ENCODE peak calls at places on chromosomes 13 and 19, in eight cellular contexts. A is AG04450; Z is heart left ventricle; D is A673; K is IMR-90; I is body of pancreas; U is CD8-positive, alpha-beta T cell; J is cardiac fibroblast. E is an unnamed sample.

GRCh38 chr19:14031719-14032480 is at the start of gene IL27RA:
- DNase-seq in A (no peak), Z (peak), D (peak), K (peak), I (peak), U (peak), J (peak), E (no peak)

GRCh38 chr19:56639217-56639616 is 3.7 kb upstream of the SMIM17 start:
- DNase-seq in A (no peak), Z (no peak), D (peak), K (peak), I (no peak), U (no peak), J (peak), E (no peak)

GRCh38 chr19:8340341-8341096 is 2.5 kb downstream of the KANK3 start:
- DNase-seq in A (no peak), Z (peak), D (no peak), K (no peak), I (peak), U (no peak), J (peak), E (no peak)

GRCh38 chr19:57813919-57814504 is 701 bp downstream of the ZNF552 start:
- DNase-seq in A (no peak), Z (no peak), D (no peak), K (no peak), I (no peak), U (no peak), J (no peak), E (no peak)

GRCh38 chr19:49857061-49857833 is 6.3 kb downstream of the PTOV1 start:
- DNase-seq in A (no peak), Z (peak), D (no peak), K (no peak), I (peak), U (no peak), J (no peak), E (no peak)

GRCh38 chr13:33138441-33138840 is 122.2 kb downstream of the KL start:
- DNase-seq in A (no peak), Z (peak), D (no peak), K (no peak), I (no peak), U (no peak), J (no peak), E (no peak)

GRCh38 chr19:15251749-15252397 is 19.6 kb upstream of the EPHX3 start:
- DNase-seq in A (peak), Z (peak), D (peak), K (peak), I (peak), U (no peak), J (peak), E (peak)

GRCh38 chr13:76385606-76386005 is 500.6 kb downstream of the KCTD12 start:
- DNase-seq in A (no peak), Z (no peak), D (no peak), K (no peak), I (no peak), U (no peak), J (no peak), E (no peak)

GRCh38 chr19:11264452-11265176 is 2.3 kb upstream of the DOCK6 start:
- DNase-seq in A (no peak), Z (peak), D (no peak), K (no peak), I (peak), U (no peak), J (no peak), E (no peak)

GRCh38 chr19:6678690-6679109 is 8.7 kb upstream of the TNFSF14 start:
- DNase-seq in A (no peak), Z (no peak), D (no peak), K (no peak), I (no peak), U (no peak), J (no peak), E (no peak)

GRCh38 chr13:37595162-37595561 is 3.4 kb downstream of the POSTN start:
- DNase-seq in A (no peak), Z (no peak), D (no peak), K (peak), I (no peak), U (no peak), J (peak), E (no peak)

GRCh38 chr13:81986308-81986707 is 1645.4 kb upstream of the SPRY2 start:
- DNase-seq in A (no peak), Z (no peak), D (no peak), K (no peak), I (no peak), U (no peak), J (no peak), E (no peak)

GRCh38 chr13:95002968-95003813 is 290.8 kb upstream of the SOX21 start:
- DNase-seq in A (no peak), Z (no peak), D (no peak), K (no peak), I (no peak), U (no peak), J (no peak), E (no peak)

GRCh38 chr19:45767881-45768643 is 990 bp downstream of the SIX5 start:
- DNase-seq in A (no peak), Z (peak), D (peak), K (peak), I (peak), U (no peak), J (peak), E (no peak)

GRCh38 chr19:6272411-6272791 is 7.4 kb downstream of the MLLT1 start:
- DNase-seq in A (no peak), Z (no peak), D (no peak), K (no peak), I (no peak), U (no peak), J (no peak), E (no peak)

GRCh38 chr19:38228491-38229439 is 4.7 kb upstream of the DPF1 start:
- DNase-seq in A (no peak), Z (peak), D (peak), K (no peak), I (no peak), U (no peak), J (no peak), E (no peak)

GRCh38 chr19:46218160-46218559 is 11.4 kb upstream of the IGFL1 start:
- DNase-seq in A (no peak), Z (no peak), D (peak), K (peak), I (no peak), U (peak), J (peak), E (no peak)

GRCh38 chr19:39405930-39406655 is 554 bp upstream of the ZFP36 start:
- DNase-seq in A (no peak), Z (no peak), D (peak), K (no peak), I (no peak), U (peak), J (no peak), E (no peak)

GRCh38 chr13:51971520-51972426 is 39.5 kb downstream of the ATP7B start:
- DNase-seq in A (no peak), Z (no peak), D (no peak), K (no peak), I (no peak), U (no peak), J (no peak), E (no peak)

GRCh38 chr19:18029617-18030338 is 21.8 kb downstream of the ARRDC2 start:
- DNase-seq in A (no peak), Z (peak), D (peak), K (peak), I (peak), U (no peak), J (peak), E (no peak)

GRCh38 chr19:13262450-13262849 is 112.2 kb downstream of the IER2 start:
- DNase-seq in A (no peak), Z (no peak), D (peak), K (peak), I (peak), U (no peak), J (peak), E (no peak)

GRCh38 chr19:919157-920050 is 2.3 kb downstream of the KISS1R start:
- DNase-seq in A (no peak), Z (no peak), D (peak), K (no peak), I (no peak), U (no peak), J (no peak), E (no peak)

GRCh38 chr19:51701468-51702100 is 8.5 kb downstream of the SPACA6 start:
- DNase-seq in A (no peak), Z (no peak), D (no peak), K (no peak), I (no peak), U (no peak), J (no peak), E (no peak)

GRCh38 chr19:35292986-35293732 is 1.2 kb downstream of the MAG start:
- DNase-seq in A (no peak), Z (no peak), D (no peak), K (no peak), I (no peak), U (no peak), J (no peak), E (no peak)

GRCh38 chr13:44385401-44385800 is 11.8 kb downstream of the SERP2 start:
- DNase-seq in A (no peak), Z (no peak), D (no peak), K (no peak), I (no peak), U (no peak), J (no peak), E (no peak)

GRCh38 chr19:40663712-40664692 is 26.4 kb downstream of the NUMBL start:
- DNase-seq in A (no peak), Z (no peak), D (no peak), K (peak), I (peak), U (no peak), J (peak), E (no peak)

GRCh38 chr13:107211073-107211472 is 643.1 kb upstream of the ARGLU1 start:
- DNase-seq in A (peak), Z (peak), D (peak), K (peak), I (peak), U (peak), J (peak), E (peak)

GRCh38 chr13:31945202-31945978 is 86.2 kb upstream of the FRY start:
- DNase-seq in A (no peak), Z (peak), D (peak), K (peak), I (peak), U (no peak), J (peak), E (peak)

GRCh38 chr19:31421856-31422255 is 72.6 kb upstream of the TSHZ3 start:
- DNase-seq in A (no peak), Z (no peak), D (no peak), K (no peak), I (no peak), U (no peak), J (no peak), E (no peak)

GRCh38 chr13:112760440-112760839 is 70.6 kb downstream of the ATP11A start:
- DNase-seq in A (no peak), Z (no peak), D (no peak), K (peak), I (no peak), U (no peak), J (peak), E (no peak)

GRCh38 chr13:112761701-112762689 is 72.2 kb downstream of the ATP11A start:
- DNase-seq in A (no peak), Z (peak), D (no peak), K (peak), I (no peak), U (no peak), J (peak), E (peak)

GRCh38 chr13:112762690-112763080 is 72.8 kb downstream of the ATP11A start:
- DNase-seq in A (no peak), Z (no peak), D (no peak), K (no peak), I (no peak), U (no peak), J (no peak), E (no peak)

GRCh38 chr13:112759834-112760233 is 70.0 kb downstream of the ATP11A start:
- DNase-seq in A (no peak), Z (no peak), D (no peak), K (no peak), I (no peak), U (no peak), J (no peak), E (no peak)

DNA sequence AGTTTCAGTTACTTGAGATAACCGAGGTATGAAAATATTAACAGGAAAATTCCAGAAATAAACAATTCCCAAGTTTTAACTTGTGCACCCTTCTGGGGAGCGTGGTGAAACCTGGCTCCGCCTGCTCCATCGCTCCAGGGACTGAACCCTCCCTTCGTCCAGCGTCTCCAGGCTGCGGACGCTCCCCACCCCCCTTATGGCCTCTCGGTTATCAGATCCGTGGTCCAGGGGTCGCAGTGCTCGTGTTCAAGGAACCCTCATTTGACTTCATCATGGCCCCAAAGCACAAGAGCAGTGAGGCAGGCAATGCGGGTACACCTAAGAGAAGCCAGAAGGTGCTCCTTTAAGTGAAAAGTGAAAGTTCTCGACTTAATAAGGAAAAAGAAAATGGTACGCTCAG is 71.1 kb downstream of the ATP11A start:
- DNase-seq in A (no peak), Z (no peak), D (no peak), K (no peak), I (no peak), U (no peak), J (no peak), E (no peak)
- H3K4me3 ChIP-seq in A (peak), Z (no peak), D (no peak), K (no peak), I (no peak), U (no peak), J (no peak), E (no peak)

GRCh38 chr13:42660367-42660965 is 86.5 kb downstream of the TNFSF11 start:
- DNase-seq in A (no peak), Z (no peak), D (no peak), K (peak), I (no peak), U (no peak), J (peak), E (no peak)
- TF ChIP-seq CTCF in A (peak), Z (peak), D (peak), K (peak), I (peak), U (no peak), J (peak), E (peak)

DNA sequence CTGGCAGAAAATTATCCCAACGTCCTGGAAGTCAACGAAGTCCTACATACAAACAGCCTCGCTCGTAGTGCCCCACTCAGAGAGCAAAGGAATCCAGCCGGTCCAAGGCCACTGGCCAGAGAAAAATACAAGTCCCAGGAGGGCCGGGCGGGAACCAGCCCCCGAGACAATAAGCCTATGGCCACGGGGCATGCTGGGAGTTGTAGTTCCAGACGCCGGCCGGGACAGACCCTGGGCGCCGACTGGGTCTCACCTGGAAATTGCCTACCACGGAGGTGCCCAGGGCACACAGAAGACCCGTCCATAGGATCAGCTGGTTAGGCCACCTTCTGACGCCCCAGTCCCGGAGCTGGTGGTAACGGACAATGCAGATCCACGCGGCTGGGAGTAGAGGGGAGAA is 5.4 kb downstream of the TMEM150B start:
- DNase-seq in A (no peak), Z (peak), D (peak), K (peak), I (peak), U (no peak), J (peak), E (no peak)
- H3K4me3 ChIP-seq in A (no peak), Z (no peak), D (no peak), K (peak), I (no peak), U (no peak), J (no peak), E (peak)

DNA sequence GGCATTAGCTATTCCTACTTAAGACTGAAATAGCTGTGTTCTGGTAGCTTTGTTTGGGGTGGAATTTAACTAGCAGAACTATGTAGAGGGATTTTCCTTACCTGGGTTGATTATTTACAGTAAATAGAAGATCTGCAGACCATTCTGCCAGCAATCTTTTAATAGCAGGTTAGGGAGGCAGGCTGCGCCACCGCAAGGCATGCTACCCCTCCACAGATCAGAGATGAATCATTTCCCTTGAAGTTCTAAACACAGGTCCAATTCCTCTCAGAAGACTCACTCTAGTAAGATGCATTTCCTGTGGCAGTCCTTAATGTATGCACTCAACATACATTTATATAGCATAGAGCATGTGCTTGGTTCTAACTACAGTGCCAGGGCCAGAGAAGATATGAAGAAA is 109.0 kb downstream of the TNFRSF19 start:
- DNase-seq in A (no peak), Z (no peak), D (no peak), K (peak), I (peak), U (no peak), J (no peak), E (peak)
- TF ChIP-seq CTCF in A (no peak), Z (no peak), D (no peak), K (no peak), I (no peak), U (no peak), J (no peak), E (no peak)

GRCh38 chr13:99385161-99385560 is 78.0 kb upstream of the GPR183 start:
- DNase-seq in A (no peak), Z (no peak), D (no peak), K (no peak), I (no peak), U (peak), J (no peak), E (no peak)

GRCh38 chr13:99382428-99383133 is 75.4 kb upstream of the GPR183 start:
- DNase-seq in A (no peak), Z (no peak), D (no peak), K (no peak), I (no peak), U (peak), J (no peak), E (no peak)

GRCh38 chr13:99383511-99383921 is 76.3 kb upstream of the GPR183 start:
- DNase-seq in A (no peak), Z (no peak), D (no peak), K (no peak), I (no peak), U (peak), J (no peak), E (no peak)

GRCh38 chr13:99384468-99384867 is 77.3 kb upstream of the GPR183 start:
- DNase-seq in A (no peak), Z (no peak), D (no peak), K (no peak), I (no peak), U (peak), J (no peak), E (no peak)

DNA sequence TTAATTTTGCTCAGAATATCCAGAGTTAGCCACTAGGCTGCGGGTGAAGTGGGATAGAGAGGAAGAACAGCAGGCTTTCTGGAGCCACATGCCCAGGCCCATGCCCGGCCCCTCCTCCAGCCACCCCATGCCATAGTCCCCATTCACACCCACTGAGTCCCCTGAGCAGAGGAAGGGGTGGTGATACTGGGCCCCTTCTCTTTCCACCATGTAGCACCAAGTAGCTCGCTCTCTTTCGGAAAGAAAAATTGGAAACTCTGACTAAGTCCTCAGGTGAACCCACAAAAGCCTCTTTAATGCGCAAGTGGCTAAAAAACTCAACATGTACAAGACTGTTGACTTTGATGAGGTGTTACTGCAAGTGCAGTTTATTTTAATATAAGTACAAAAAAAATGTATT is 76.7 kb upstream of the GPR183 start:
- DNase-seq in A (no peak), Z (no peak), D (no peak), K (no peak), I (no peak), U (peak), J (no peak), E (no peak)
- H3K4me3 ChIP-seq in A (no peak), Z (no peak), D (no peak), K (no peak), I (no peak), U (peak), J (no peak), E (no peak)

GRCh38 chr13:78764665-78765064 is 105.7 kb upstream of the OBI1 start:
- DNase-seq in A (no peak), Z (no peak), D (no peak), K (no peak), I (no peak), U (no peak), J (no peak), E (no peak)
- TF ChIP-seq CTCF in A (no peak), Z (no peak), D (no peak), K (no peak), I (no peak), U (no peak), J (no peak), E (no peak)